ENCODE peak calls at places on chromosomes 16 and 17, in seven cellular contexts. Y is fibroblast of the aortic adventitia, M is body of pancreas, C is progenitor cell of endocrine pancreas, A is Panc1, H is MCF 10A, L is kidney. W is an unnamed sample.

GRCh38 chr17:55332296-55333041 is 67.7 kb downstream of the HLF start:
- DNase-seq in Y (no peak), M (no peak), C (no peak), A (no peak), H (no peak), L (no peak), W (no peak)

GRCh38 chr16:9270424-9270823 is 179.0 kb downstream of the HAPSTR1 start:
- DNase-seq in Y (no peak), M (peak; percentile 45), C (no peak), A (no peak), H (no peak), L (no peak), W (no peak)

GRCh38 chr17:18070861-18071340 is 16.8 kb upstream of the DRG2 start:
- DNase-seq in Y (peak; percentile 38), M (no peak), C (no peak), A (no peak), H (no peak), L (no peak), W (no peak)

GRCh38 chr16:75138636-75139035 is 9.7 kb upstream of the ZFP1 start:
- DNase-seq in Y (no peak), M (no peak), C (no peak), A (no peak), H (no peak), L (no peak), W (no peak)

GRCh38 chr16:9258423-9259051 is 167.1 kb downstream of the HAPSTR1 start:
- DNase-seq in Y (peak; percentile 31), M (peak; percentile 66), C (peak; percentile 41), A (peak; percentile 8), H (peak; percentile 49), L (no peak), W (no peak)

GRCh38 chr17:77909236-77909635 is 49.3 kb upstream of the TNRC6C start:
- DNase-seq in Y (peak; percentile 31), M (no peak), C (no peak), A (no peak), H (no peak), L (peak; percentile 68), W (peak; percentile 72)

GRCh38 chr17:2054262-2054739 is 602 bp upstream of the HIC1 start:
- DNase-seq in Y (peak; percentile 55), M (no peak), C (no peak), A (no peak), H (peak; percentile 42), L (peak; percentile 82), W (no peak)

GRCh38 chr16:12917653-12918052 is 16.3 kb downstream of the SHISA9 start:
- DNase-seq in Y (no peak), M (no peak), C (no peak), A (no peak), H (peak; percentile 34), L (no peak), W (no peak)

GRCh38 chr16:89475144-89475543 is 15.2 kb downstream of the ANKRD11 start:
- DNase-seq in Y (no peak), M (no peak), C (no peak), A (no peak), H (no peak), L (no peak), W (no peak)
- TF ChIP-seq CTCF in Y (no peak), M (no peak), C (no peak), A (no peak), H (no peak), L (no peak), W (no peak)

GRCh38 chr17:60641810-60642220 is 35.8 kb upstream of the BCAS3 start:
- DNase-seq in Y (peak; percentile 87), M (peak; percentile 62), C (peak; percentile 30), A (peak; percentile 27), H (peak; percentile 86), L (peak; percentile 14), W (no peak)

GRCh38 chr17:60639019-60639330 is 38.7 kb upstream of the BCAS3 start:
- DNase-seq in Y (no peak), M (no peak), C (no peak), A (no peak), H (no peak), L (no peak), W (no peak)

GRCh38 chr17:60637683-60638082 is 37.7 kb downstream of the PPM1D start:
- DNase-seq in Y (no peak), M (no peak), C (no peak), A (no peak), H (no peak), L (no peak), W (no peak)

GRCh38 chr17:60641126-60641525 is 36.5 kb upstream of the BCAS3 start:
- DNase-seq in Y (no peak), M (no peak), C (no peak), A (no peak), H (no peak), L (no peak), W (no peak)

DNA sequence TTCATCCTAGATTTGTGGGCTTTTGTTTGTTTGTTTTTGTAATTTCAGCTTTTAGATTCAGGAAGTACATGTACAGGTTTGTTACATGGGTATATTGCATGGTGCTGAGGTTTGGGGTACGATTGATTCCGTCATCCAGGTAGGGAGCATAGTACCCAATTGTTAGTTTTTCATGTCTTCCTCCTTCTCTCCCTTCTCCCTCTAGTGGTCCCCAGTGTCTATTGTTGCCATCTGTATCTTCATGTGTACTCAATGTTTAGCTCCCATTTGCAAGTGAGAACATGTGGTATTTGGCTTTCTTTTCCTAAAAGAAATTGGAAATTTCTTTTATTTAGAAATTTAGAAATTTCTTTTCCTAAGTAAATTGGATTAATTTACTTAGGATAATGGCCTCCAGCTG is 37.1 kb upstream of the BCAS3 start:
- DNase-seq in Y (peak; percentile 24), M (no peak), C (no peak), A (no peak), H (peak; percentile 22), L (no peak), W (no peak)
- TF ChIP-seq CTCF in Y (peak; percentile 48), M (no peak), C (peak; percentile 49), A (peak; percentile 42), H (peak; percentile 29), L (no peak), W (no peak)

DNA sequence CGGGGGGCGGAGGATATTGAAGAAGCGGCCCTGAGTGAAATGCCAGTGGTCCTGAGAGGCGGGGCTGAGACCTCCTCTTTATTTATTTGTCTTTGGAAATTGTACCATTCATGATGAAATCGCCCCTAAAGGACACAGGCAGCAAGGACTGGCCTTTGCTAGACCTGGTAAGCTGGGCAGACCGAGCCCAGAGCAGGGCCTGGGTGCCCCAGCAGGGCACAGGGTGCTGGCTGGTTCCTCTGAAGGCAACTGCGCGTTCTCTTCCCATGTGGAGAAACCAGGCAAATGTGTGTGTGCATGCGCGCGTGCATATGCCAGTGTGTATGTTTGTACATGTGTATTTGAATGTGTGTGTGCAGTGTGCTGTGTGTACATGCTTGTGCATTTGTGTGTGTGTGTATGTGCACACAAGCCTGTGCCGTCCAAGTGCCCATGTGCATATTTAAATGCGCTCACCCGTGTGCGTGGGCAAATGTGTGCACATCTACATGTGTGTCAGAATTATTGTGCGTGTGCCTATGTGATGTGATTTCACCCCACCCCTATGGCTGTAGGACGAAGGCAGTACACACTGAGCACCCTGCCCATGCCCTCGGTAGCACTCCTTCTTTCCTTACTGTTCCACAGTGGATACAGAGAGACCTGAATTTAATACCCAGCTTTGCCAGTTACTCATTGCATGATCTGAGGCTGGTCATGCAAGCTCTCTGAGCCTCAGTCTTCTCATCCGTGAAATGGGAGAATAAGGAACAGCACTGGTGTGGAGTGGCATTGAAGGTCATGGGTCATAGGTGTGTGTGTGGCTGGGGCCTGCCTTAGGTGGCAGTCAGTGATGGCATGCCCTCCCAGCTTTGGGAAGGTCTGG is 105.2 kb downstream of the CMIP start:
- DNase-seq in Y (no peak), M (no peak), C (no peak), A (no peak), H (no peak), L (peak; percentile 65), W (no peak)
- TF ChIP-seq CTCF in Y (no peak), M (no peak), C (no peak), A (no peak), H (no peak), L (no peak), W (no peak)

DNA sequence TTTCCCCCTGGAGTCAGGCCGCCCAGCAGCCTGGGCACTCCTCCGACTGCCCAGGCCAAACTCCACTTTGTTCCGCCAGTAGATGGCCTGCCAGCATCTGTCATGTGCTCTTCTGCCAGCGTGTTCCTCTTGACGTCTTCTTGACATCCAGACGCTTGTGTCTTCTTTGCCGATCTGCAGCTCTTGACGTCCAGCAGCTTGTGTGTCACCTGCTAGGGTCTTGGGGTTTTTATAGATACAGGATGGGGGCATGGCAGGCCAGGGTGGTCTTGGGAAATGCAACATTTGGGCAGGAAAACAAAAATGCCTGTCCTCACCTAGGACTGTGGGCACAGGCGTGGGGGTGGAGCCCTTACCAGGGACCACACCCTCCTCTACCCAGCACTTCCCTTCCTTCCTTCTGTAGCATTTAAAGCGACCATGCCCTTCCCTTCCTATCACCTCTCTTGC is 88.7 kb downstream of the BMERB1 start:
- DNase-seq in Y (no peak), M (no peak), C (no peak), A (no peak), H (peak; percentile 15), L (no peak), W (no peak)
- TF ChIP-seq CTCF in Y (no peak), M (no peak), C (no peak), A (no peak), H (no peak), L (no peak), W (no peak)

DNA sequence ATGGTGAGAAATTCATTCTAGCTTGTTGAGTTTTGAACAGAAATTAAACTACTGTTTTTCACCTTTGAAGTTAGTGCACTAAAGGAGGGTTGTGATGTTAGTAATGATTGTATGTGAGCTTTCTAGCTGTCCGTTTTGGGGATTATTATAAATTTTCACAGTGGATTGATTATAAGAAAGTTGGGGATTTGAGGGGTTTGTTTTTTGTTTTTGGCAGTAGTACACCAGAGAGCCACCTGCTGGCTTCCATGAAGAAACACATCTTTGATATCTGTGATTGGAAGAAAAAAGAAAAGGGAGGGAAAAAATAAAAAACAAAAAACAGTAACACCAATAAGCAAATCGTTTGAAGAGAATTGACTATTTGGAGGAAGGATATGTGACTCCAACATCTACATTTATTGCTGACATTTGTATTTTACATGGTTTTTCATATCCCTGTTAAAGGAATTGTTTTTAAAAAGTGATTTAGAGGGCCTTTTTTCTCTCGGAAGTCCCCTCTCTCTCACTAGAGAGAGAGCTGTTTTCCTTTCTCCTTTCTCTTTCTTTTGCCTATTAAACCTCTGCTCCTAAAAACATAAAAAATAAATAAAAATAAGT is 1469.5 kb upstream of the GOT2 start:
- DNase-seq in Y (no peak), M (no peak), C (no peak), A (no peak), H (peak; percentile 0), L (no peak), W (no peak)
- TF ChIP-seq CTCF in Y (no peak), M (peak; percentile 12), C (peak; percentile 66), A (peak; percentile 41), H (peak; percentile 48), L (peak; percentile 18), W (no peak)

W was measured in coronary artery.